ENCODE peak calls at places on chromosomes 7 and 10, in four cellular contexts. X is fibroblast of villous mesenchyme, T is suprapubic skin, V is heart left ventricle. B is an unnamed sample.

GRCh38 chr10:100827819-100828743 is 82.7 kb downstream of the PAX2 start:
- DNase-seq in X (no peak), T (peak; percentile 64), V (peak; percentile 70), B (no peak)

GRCh38 chr10:6069101-6069931 is 7.1 kb upstream of the IL2RA start:
- DNase-seq in X (no peak), T (peak; percentile 24), V (no peak), B (no peak)

GRCh38 chr10:19048479-19048878 is at the start of gene MALRD1:
- DNase-seq in X (no peak), T (no peak), V (no peak), B (no peak)

GRCh38 chr10:110008518-110009339 is 945 bp downstream of the ADD3 start:
- DNase-seq in X (no peak), T (no peak), V (no peak), B (peak; percentile 46)

GRCh38 chr7:150931199-150931869 is 46.8 kb downstream of the KCNH2 start:
- DNase-seq in X (no peak), T (no peak), V (no peak), B (no peak)

GRCh38 chr7:109246330-109247077 is 676.8 kb downstream of the DNAJB9 start:
- DNase-seq in X (no peak), T (no peak), V (no peak), B (peak; percentile 71)

GRCh38 chr10:78269061-78269460 is 235.4 kb downstream of the RPS24 start:
- DNase-seq in X (no peak), T (no peak), V (no peak), B (no peak)

GRCh38 chr7:155258233-155258575 is 39.5 kb upstream of the INSIG1 start:
- DNase-seq in X (peak; percentile 92), T (no peak), V (no peak), B (peak; percentile 64)

GRCh38 chr10:49183596-49184542 is 4.3 kb downstream of the TMEM273 start:
- DNase-seq in X (no peak), T (no peak), V (no peak), B (no peak)

GRCh38 chr7:49486974-49487919 is 286.2 kb upstream of the VWC2 start:
- DNase-seq in X (no peak), T (no peak), V (no peak), B (no peak)

GRCh38 chr10:62323751-62324150 is 50.4 kb upstream of the ZNF365 start:
- DNase-seq in X (peak; percentile 13), T (no peak), V (no peak), B (peak; percentile 7)

GRCh38 chr7:45919231-45919825 is 1.7 kb downstream of the IGFBP3 start:
- DNase-seq in X (no peak), T (no peak), V (no peak), B (no peak)

GRCh38 chr10:110698340-110698739 is 54.2 kb downstream of the RBM20 start:
- DNase-seq in X (no peak), T (no peak), V (no peak), B (no peak)

GRCh38 chr7:114007391-114007790 is 88.6 kb upstream of the PPP1R3A start:
- DNase-seq in X (no peak), T (no peak), V (no peak), B (no peak)

GRCh38 chr7:114008696-114009095 is 89.9 kb upstream of the PPP1R3A start:
- DNase-seq in X (no peak), T (no peak), V (no peak), B (no peak)
- H3K4me3 ChIP-seq in X (no peak overlapping the region), T (no peak overlapping the region), V (no peak overlapping the region), B (no peak overlapping the region)

GRCh38 chr7:92824901-92825480 is 11.4 kb downstream of the CDK6 start:
- DNase-seq in X (peak; percentile 7), T (no peak), V (no peak), B (no peak)

GRCh38 chr7:92824450-92824849 is 11.9 kb downstream of the CDK6 start:
- DNase-seq in X (no peak), T (no peak), V (no peak), B (no peak)

GRCh38 chr7:92826258-92827004 is 9.9 kb downstream of the CDK6 start:
- DNase-seq in X (no peak), T (no peak), V (no peak), B (no peak)

GRCh38 chr7:92820191-92820590 is 16.2 kb downstream of the CDK6 start:
- DNase-seq in X (peak; percentile 8), T (no peak), V (no peak), B (no peak)

GRCh38 chr7:92823042-92823441 is 13.3 kb downstream of the CDK6 start:
- DNase-seq in X (no peak), T (no peak), V (no peak), B (no peak)
- TF ChIP-seq CTCF in X (no peak), T (no peak), V (no peak), B (no peak)

GRCh38 chr10:35438718-35439117 is 102.4 kb downstream of the CCNY start:
- DNase-seq in X (no peak), T (no peak), V (no peak), B (no peak)
- H3K4me3 ChIP-seq in X (no peak overlapping the region), T (no peak overlapping the region), V (no peak overlapping the region), B (no peak overlapping the region)

DNA sequence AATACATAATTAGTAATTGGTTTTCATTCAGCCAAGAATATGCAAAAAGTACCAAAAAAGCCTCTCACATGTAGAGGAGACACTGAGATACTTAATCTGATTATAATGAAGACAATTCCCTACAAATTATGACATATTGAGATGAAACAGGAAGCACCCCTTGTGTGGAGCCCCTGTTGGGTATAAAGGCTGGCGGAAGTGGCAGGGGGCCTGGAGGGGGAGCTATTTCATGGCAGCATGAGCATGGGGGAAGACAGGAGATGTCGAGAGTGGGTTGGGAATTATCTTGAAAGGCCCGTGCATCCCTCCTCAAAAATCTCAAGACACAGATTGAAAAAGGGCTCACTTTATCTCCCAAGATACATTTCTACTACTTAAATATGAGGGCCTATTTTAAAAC is 96.9 kb downstream of the PIP4K2A start:
- DNase-seq in X (no peak), T (no peak), V (no peak), B (no peak)
- TF ChIP-seq CTCF in X (peak; percentile 17), T (no peak), V (no peak), B (no peak)

DNA sequence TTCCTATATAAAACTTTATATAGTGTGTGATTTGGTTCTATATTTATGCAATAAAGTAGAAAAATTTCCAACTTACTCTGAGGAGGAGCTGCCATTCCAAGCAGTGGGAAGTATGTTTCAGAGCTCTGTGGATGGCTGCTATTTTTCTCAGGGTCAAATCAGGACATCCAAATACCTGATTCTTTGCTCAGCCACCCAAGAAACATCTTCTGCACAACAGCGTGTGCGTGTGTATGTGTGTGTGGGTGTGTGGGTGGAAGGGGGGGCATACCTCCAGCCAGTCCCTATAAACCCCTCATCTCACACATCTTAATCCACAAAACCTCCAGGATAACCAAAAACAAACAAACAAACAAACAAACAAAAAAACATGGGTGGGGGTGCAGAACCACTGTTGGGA is 66.3 kb upstream of the EMX2 start:
- DNase-seq in X (no peak), T (no peak), V (no peak), B (no peak)
- H3K4me3 ChIP-seq in X (no peak overlapping the region), T (no peak overlapping the region), V (no peak overlapping the region), B (no peak overlapping the region)

DNA sequence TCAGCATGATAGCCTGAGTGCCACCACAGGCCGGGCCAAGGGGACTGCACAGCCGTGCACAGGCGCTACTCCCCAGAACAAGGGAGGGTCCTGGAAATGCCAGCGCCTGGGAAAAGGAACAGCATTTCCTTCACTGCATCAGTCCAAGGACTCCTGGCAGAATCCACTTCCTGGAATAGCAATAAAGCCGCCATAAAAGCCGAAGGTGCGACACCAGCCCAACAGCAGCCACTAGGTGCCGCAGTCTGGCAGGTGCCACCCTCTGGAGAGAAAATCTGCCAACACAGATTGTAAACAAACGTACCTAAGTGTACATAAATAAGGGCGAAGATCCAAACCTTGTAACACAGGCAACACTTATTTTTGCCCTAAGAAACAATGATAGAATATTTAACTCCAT is 22.3 kb downstream of the VOPP1 start:
- DNase-seq in X (no peak), T (no peak), V (no peak), B (no peak)
- TF ChIP-seq CTCF in X (no peak), T (peak; percentile 64), V (peak; percentile 39), B (peak; percentile 14)

GRCh38 chr7:84195295-84196006 is 862 bp upstream of the SEMA3A start:
- DNase-seq in X (peak; percentile 21), T (no peak), V (no peak), B (peak; percentile 46)
- H3K4me3 ChIP-seq in X (peak overlapping the region; percentile 68), T (peak overlapping the region; percentile 43), V (peak overlapping the region; percentile 48), B (peak overlapping the region; percentile 66)

GRCh38 chr7:19020062-19020461 is 97.4 kb downstream of the TWIST1 start:
- DNase-seq in X (no peak), T (no peak), V (no peak), B (peak; percentile 94)
- TF ChIP-seq CTCF in X (no peak), T (no peak), V (no peak), B (no peak)

DNA sequence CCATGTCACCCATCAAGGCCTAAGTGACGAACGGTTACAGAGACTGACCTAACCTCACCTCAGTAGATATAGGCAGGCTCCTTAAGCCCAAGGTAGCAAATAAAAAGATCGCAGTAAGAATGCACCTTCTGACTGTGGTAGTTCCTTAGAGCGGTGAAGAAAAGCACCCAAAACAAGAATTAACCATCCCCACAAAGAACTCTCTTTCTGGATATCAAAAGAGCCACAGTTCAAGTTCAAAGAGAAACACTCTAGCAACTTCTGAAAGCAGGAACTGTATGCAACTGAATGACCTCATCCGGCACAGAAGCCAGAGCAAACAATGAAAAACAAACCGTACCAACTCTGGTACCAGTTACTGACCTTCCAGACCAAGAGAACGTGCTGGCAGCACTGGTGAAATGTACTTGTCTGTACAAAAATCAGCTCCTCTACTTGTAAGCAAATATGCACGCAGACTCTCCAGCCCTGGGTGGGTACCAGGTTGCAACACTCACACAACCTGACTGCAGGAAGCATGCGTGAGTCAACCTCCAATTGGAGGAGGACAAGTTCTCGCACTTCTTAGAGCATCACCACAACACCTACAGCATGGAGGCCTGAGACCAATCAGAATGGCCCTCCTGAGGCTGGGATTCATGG is 202.7 kb downstream of the FAM107B start:
- DNase-seq in X (no peak), T (no peak), V (no peak), B (peak; percentile 96)
- H3K4me3 ChIP-seq in X (no peak overlapping the region), T (no peak overlapping the region), V (no peak overlapping the region), B (no peak overlapping the region)

B was measured in bronchial epithelial cell.